ENCODE peak calls at places on chromosomes 2 and 18, in eight cellular contexts. Z, M, Q, E, D, Y, J and G are unnamed samples.

GRCh38 chr18:58117685-58118403 is 73.8 kb downstream of the NEDD4L start:
- DNase-seq in Z (no peak), M (no peak), Q (peak; percentile 94), E (no peak), D (peak; percentile 82), Y (no peak), J (peak; percentile 80), G (peak; percentile 67)

GRCh38 chr2:218743072-218743471 is 32.4 kb downstream of the TTLL4 start:
- DNase-seq in Z (no peak), M (no peak), Q (no peak), E (peak; percentile 54), D (no peak), Y (no peak), J (no peak), G (no peak)

GRCh38 chr18:76428396-76429261 is 66.4 kb downstream of the ZNF516 start:
- DNase-seq in Z (no peak), M (peak; percentile 47), Q (no peak), E (no peak), D (no peak), Y (peak; percentile 69), J (no peak), G (no peak)

GRCh38 chr2:54740333-54740732 is 16.9 kb downstream of the EML6 start:
- DNase-seq in Z (no peak), M (no peak), Q (no peak), E (no peak), D (no peak), Y (no peak), J (no peak), G (no peak)

GRCh38 chr2:179596018-179596417 is 265.4 kb downstream of the ZNF385B start:
- DNase-seq in Z (no peak), M (no peak), Q (peak; percentile 67), E (no peak), D (no peak), Y (no peak), J (no peak), G (no peak)

GRCh38 chr2:15159751-15160177 is 401.4 kb downstream of the NBAS start:
- DNase-seq in Z (no peak), M (no peak), Q (peak; percentile 64), E (peak; percentile 46), D (peak; percentile 59), Y (no peak), J (no peak), G (peak; percentile 20)

GRCh38 chr2:218381916-218382366 is at the start of gene SLC11A1:
- DNase-seq in Z (no peak), M (peak; percentile 83), Q (no peak), E (no peak), D (no peak), Y (no peak), J (peak; percentile 92), G (no peak)

GRCh38 chr18:634551-635045 is 22.9 kb upstream of the TYMS start:
- DNase-seq in Z (no peak), M (no peak), Q (no peak), E (no peak), D (no peak), Y (no peak), J (no peak), G (no peak)

GRCh38 chr2:173151671-173152398 is 76.2 kb downstream of the MAP3K20 start:
- DNase-seq in Z (no peak), M (no peak), Q (peak; percentile 39), E (peak; percentile 24), D (peak; percentile 38), Y (no peak), J (no peak), G (no peak)

GRCh38 chr2:71670430-71670795 is 217.1 kb downstream of the DYSF start:
- DNase-seq in Z (no peak), M (peak; percentile 37), Q (no peak), E (no peak), D (no peak), Y (no peak), J (no peak), G (no peak)

GRCh38 chr2:169892951-169893350 is 65.7 kb downstream of the UBR3 start:
- DNase-seq in Z (no peak), M (no peak), Q (no peak), E (no peak), D (no peak), Y (no peak), J (no peak), G (no peak)

GRCh38 chr2:44937688-44938240 is 3.7 kb upstream of the SIX3 start:
- DNase-seq in Z (peak; percentile 73), M (no peak), Q (no peak), E (peak; percentile 58), D (peak; percentile 87), Y (no peak), J (no peak), G (no peak)

GRCh38 chr2:43070039-43070438 is 156.4 kb downstream of the ZFP36L2 start:
- DNase-seq in Z (no peak), M (peak; percentile 91), Q (no peak), E (no peak), D (no peak), Y (no peak), J (no peak), G (peak; percentile 73)

GRCh38 chr2:157809212-157809611 is 66.9 kb downstream of the ACVR1 start:
- DNase-seq in Z (no peak), M (no peak), Q (peak; percentile 40), E (no peak), D (no peak), Y (no peak), J (no peak), G (no peak)

GRCh38 chr2:72955188-72956049 is 38.1 kb downstream of the EMX1 start:
- DNase-seq in Z (peak; percentile 63), M (peak; percentile 34), Q (no peak), E (no peak), D (no peak), Y (no peak), J (no peak), G (no peak)

GRCh38 chr2:25309402-25309801 is 32.3 kb downstream of the DNMT3A start:
- DNase-seq in Z (no peak), M (no peak), Q (peak; percentile 68), E (peak; percentile 68), D (peak; percentile 78), Y (no peak), J (no peak), G (peak; percentile 54)

GRCh38 chr2:83850071-83850725 is 608.9 kb downstream of the SUCLG1 start:
- DNase-seq in Z (no peak), M (no peak), Q (no peak), E (no peak), D (no peak), Y (no peak), J (no peak), G (no peak)

GRCh38 chr2:83842421-83842820 is 616.7 kb downstream of the SUCLG1 start:
- DNase-seq in Z (no peak), M (no peak), Q (no peak), E (no peak), D (no peak), Y (no peak), J (no peak), G (no peak)

DNA sequence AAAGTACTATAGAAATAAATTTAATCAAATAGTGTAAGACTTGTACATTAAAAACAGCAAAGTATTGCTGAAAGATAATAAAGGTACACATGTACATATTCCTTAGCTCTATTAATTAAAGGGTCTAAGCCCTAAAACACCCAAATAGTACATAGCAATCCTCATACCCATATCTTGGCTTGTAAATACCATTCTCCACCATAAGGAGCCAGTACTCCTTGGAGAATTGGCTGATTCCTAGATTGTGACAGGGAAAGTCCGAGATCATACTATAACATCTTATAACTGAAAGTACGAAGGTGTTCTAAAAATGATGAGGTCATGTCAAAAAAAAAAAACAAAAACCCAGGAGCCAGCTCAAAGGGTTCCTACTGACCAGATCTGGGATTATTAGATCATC is 614.6 kb downstream of the SUCLG1 start:
- DNase-seq in Z (no peak), M (no peak), Q (no peak), E (no peak), D (no peak), Y (no peak), J (no peak), G (no peak)
- TF ChIP-seq CTCF in Z (no peak), M (no peak), Q (no peak), E (no peak), D (no peak), Y (no peak), J (no peak), G (no peak)

DNA sequence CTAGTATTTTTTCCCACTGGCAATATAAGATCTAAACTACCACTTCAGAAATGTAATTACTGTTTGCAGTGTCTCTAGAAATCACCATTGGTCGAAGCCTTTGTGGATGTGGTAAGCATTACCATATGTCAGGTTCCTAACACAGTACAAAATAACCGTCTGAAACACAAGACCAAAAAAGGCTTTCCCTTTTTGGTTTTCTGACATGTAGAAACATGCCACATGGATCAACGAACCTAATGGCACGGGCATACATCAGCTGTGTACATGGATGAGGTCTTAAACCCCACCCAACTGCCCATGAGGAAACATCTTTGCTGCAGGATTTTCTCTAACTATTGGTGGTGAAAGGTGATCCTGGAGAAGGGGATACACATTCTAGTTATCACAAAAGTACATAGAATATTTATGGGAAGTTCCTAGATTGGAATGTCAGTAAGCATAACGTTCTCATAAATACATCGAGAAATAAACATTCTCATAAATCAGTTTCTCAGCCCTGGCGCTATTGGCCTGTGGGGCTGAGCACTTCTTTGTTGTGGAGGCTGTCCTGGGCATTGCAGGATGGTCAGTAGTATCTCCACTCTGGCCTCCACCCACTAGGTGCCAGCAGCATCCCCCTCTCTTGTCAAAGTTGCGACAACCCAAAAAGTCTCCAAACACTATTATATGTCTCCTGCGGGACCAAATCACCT is 9.0 kb downstream of the VIT start:
- DNase-seq in Z (no peak), M (no peak), Q (no peak), E (no peak), D (no peak), Y (no peak), J (no peak), G (no peak)
- TF ChIP-seq CTCF in Z (peak; percentile 18), M (no peak), Q (no peak), E (no peak), D (no peak), Y (no peak), J (no peak), G (no peak)

GRCh38 chr2:183193904-183194303 is 69.7 kb downstream of the NUP35 start:
- DNase-seq in Z (no peak), M (no peak), Q (no peak), E (no peak), D (no peak), Y (no peak), J (no peak), G (no peak)
- TF ChIP-seq CTCF in Z (no peak), M (no peak), Q (no peak), E (no peak), D (no peak), Y (no peak), J (no peak), G (no peak)

GRCh38 chr2:101387151-101387807 is at the start of gene CREG2:
- DNase-seq in Z (no peak), M (peak; percentile 90), Q (peak; percentile 61), E (peak; percentile 27), D (peak; percentile 73), Y (peak; percentile 86), J (peak; percentile 77), G (peak; percentile 86)
- TF ChIP-seq CTCF in Z (peak; percentile 80), M (peak; percentile 25), Q (peak; percentile 47), E (peak; percentile 27), D (peak; percentile 81), Y (peak; percentile 67), J (peak; percentile 50), G (no peak)

DNA sequence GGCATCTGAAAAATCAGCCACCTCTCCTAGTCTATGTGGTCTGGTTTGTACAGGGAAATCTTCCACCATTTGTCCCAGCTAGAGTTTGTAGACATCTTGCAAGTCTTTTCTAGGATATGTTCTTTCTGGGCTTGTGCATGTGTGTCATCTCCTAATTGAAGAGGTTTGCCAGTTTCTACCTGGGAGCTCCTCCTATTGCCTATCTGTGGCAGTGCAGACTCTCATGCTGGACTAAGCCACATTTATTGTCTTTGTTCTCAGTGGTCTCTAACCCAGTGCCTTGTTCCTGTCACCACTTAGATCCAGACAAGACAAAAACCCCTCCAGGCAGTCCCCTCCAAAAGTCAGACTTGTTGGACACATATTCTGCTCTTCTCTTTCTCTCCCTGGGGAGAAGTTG is 72.0 kb upstream of the MRPS9 start:
- DNase-seq in Z (no peak), M (no peak), Q (no peak), E (no peak), D (no peak), Y (no peak), J (no peak), G (no peak)
- TF ChIP-seq CTCF in Z (no peak), M (no peak), Q (no peak), E (no peak), D (no peak), Y (no peak), J (no peak), G (no peak)